ENCODE peak calls at places on chromosomes 5 and 9, in nine cellular contexts. One of them, this sample, is unnamed.

GRCh38 chr5:146137967-146138403 is 32.6 kb upstream of the PLAC8L1 start:
- DNase-seq in endothelial cell: no peak
- DNase-seq in neural crest cell: no peak
- DNase-seq in lower lobe of right lung: peak
- DNase-seq in pancreas: no peak
- DNase-seq in body of pancreas: no peak
- DNase-seq in HCT116: no peak
- DNase-seq in HFFc6: no peak
- DNase-seq in tibial artery: no peak
- DNase-seq in this sample: no peak

GRCh38 chr9:14051459-14051858 is 262.5 kb downstream of the NFIB start:
- DNase-seq in endothelial cell: no peak
- DNase-seq in neural crest cell: no peak
- DNase-seq in lower lobe of right lung: no peak
- DNase-seq in pancreas: no peak
- DNase-seq in body of pancreas: no peak
- DNase-seq in HCT116: no peak
- DNase-seq in HFFc6: no peak
- DNase-seq in tibial artery: no peak
- DNase-seq in this sample: no peak

GRCh38 chr9:111728143-111728542 is 66.6 kb downstream of the SHOC1 start:
- DNase-seq in endothelial cell: no peak
- DNase-seq in neural crest cell: no peak
- DNase-seq in lower lobe of right lung: no peak
- DNase-seq in pancreas: no peak
- DNase-seq in body of pancreas: no peak
- DNase-seq in HCT116: peak
- DNase-seq in HFFc6: no peak
- DNase-seq in tibial artery: no peak
- DNase-seq in this sample: no peak

GRCh38 chr5:149125386-149125891 is 15.9 kb upstream of the ABLIM3 start:
- DNase-seq in endothelial cell: peak
- DNase-seq in neural crest cell: no peak
- DNase-seq in lower lobe of right lung: no peak
- DNase-seq in pancreas: peak
- DNase-seq in body of pancreas: peak
- DNase-seq in HCT116: no peak
- DNase-seq in HFFc6: no peak
- DNase-seq in tibial artery: no peak
- DNase-seq in this sample: peak

GRCh38 chr5:54571462-54571861 is 53.9 kb downstream of the SNX18 start:
- DNase-seq in endothelial cell: no peak
- DNase-seq in neural crest cell: no peak
- DNase-seq in lower lobe of right lung: no peak
- DNase-seq in pancreas: no peak
- DNase-seq in body of pancreas: no peak
- DNase-seq in HCT116: no peak
- DNase-seq in HFFc6: no peak
- DNase-seq in tibial artery: no peak
- DNase-seq in this sample: no peak

GRCh38 chr9:6450641-6451375 is 37.8 kb downstream of the UHRF2 start:
- DNase-seq in endothelial cell: no peak
- DNase-seq in neural crest cell: no peak
- DNase-seq in lower lobe of right lung: no peak
- DNase-seq in pancreas: no peak
- DNase-seq in body of pancreas: no peak
- DNase-seq in HCT116: no peak
- DNase-seq in HFFc6: no peak
- DNase-seq in tibial artery: no peak
- DNase-seq in this sample: no peak

GRCh38 chr9:8555767-8556500 is 756.4 kb upstream of the DMAC1 start:
- DNase-seq in endothelial cell: no peak
- DNase-seq in neural crest cell: no peak
- DNase-seq in lower lobe of right lung: no peak
- DNase-seq in pancreas: no peak
- DNase-seq in body of pancreas: no peak
- DNase-seq in HCT116: no peak
- DNase-seq in HFFc6: no peak
- DNase-seq in tibial artery: no peak
- DNase-seq in this sample: no peak

GRCh38 chr5:154118385-154118784 is 72.1 kb upstream of the GALNT10 start:
- DNase-seq in endothelial cell: no peak
- DNase-seq in neural crest cell: no peak
- DNase-seq in lower lobe of right lung: no peak
- DNase-seq in pancreas: no peak
- DNase-seq in body of pancreas: no peak
- DNase-seq in HCT116: no peak
- DNase-seq in HFFc6: no peak
- DNase-seq in tibial artery: no peak
- DNase-seq in this sample: no peak

GRCh38 chr5:172497591-172498255 is 43.4 kb upstream of the SH3PXD2B start:
- DNase-seq in endothelial cell: no peak
- DNase-seq in neural crest cell: no peak
- DNase-seq in lower lobe of right lung: no peak
- DNase-seq in pancreas: no peak
- DNase-seq in body of pancreas: no peak
- DNase-seq in HCT116: no peak
- DNase-seq in HFFc6: no peak
- DNase-seq in tibial artery: no peak
- DNase-seq in this sample: no peak

GRCh38 chr5:40078907-40079575 is 600.7 kb upstream of the PTGER4 start:
- DNase-seq in endothelial cell: no peak
- DNase-seq in neural crest cell: no peak
- DNase-seq in lower lobe of right lung: no peak
- DNase-seq in pancreas: peak
- DNase-seq in body of pancreas: peak
- DNase-seq in HCT116: no peak
- DNase-seq in HFFc6: no peak
- DNase-seq in tibial artery: no peak
- DNase-seq in this sample: no peak

DNA sequence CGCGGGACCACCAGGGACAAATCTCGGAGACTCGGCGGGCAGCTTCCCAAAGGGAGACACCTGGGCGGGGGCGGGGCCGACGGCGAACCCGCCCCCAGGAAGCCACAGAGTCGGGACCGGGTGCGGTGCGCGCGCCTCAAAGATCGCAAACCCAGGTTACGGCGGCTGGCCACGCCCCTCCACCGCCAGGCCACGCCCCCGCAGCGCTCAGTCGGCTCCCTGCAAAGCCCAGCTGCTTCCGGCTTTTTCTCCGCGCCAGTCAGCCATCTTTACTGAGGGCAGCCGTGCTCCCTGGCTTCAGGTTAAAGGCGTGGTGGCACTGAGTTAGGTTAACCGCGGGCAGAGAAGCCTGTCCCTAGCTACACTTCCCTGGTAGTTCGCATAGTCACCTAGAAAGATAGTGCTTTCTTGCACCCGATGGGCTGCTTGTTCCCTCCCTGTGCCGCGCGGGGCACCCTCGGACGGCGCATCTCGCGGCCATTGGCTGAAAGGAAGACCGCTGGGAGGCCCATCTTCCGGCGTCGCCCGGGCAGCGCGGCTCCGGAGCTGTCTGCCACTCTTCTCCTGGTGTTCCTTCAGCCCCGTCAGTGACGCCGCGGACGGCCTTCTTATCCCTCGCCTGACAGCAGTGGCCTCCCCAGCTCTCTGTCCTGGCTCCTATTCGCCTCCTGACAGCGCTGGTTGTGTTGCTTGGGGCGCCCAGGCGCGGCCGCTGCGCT is at the start of gene TBC1D2:
- DNase-seq in endothelial cell: peak
- DNase-seq in neural crest cell: peak
- DNase-seq in lower lobe of right lung: peak
- DNase-seq in pancreas: peak
- DNase-seq in body of pancreas: peak
- DNase-seq in HCT116: peak
- DNase-seq in HFFc6: peak
- DNase-seq in tibial artery: peak
- DNase-seq in this sample: peak
- TF ChIP-seq CTCF in endothelial cell: no peak
- TF ChIP-seq CTCF in neural crest cell: no peak
- TF ChIP-seq CTCF in lower lobe of right lung: peak
- TF ChIP-seq CTCF in pancreas: no peak
- TF ChIP-seq CTCF in body of pancreas: peak
- TF ChIP-seq CTCF in HCT116: no peak
- TF ChIP-seq CTCF in HFFc6: peak
- TF ChIP-seq CTCF in tibial artery: no peak
- TF ChIP-seq CTCF in this sample: no peak

GRCh38 chr5:80935811-80936385 is 24.3 kb upstream of the RASGRF2 start:
- DNase-seq in endothelial cell: no peak
- DNase-seq in neural crest cell: no peak
- DNase-seq in lower lobe of right lung: no peak
- DNase-seq in pancreas: no peak
- DNase-seq in body of pancreas: no peak
- DNase-seq in HCT116: no peak
- DNase-seq in HFFc6: no peak
- DNase-seq in tibial artery: no peak
- DNase-seq in this sample: no peak
- TF ChIP-seq CTCF in endothelial cell: no peak
- TF ChIP-seq CTCF in neural crest cell: no peak
- TF ChIP-seq CTCF in lower lobe of right lung: no peak
- TF ChIP-seq CTCF in pancreas: no peak
- TF ChIP-seq CTCF in body of pancreas: no peak
- TF ChIP-seq CTCF in HCT116: peak
- TF ChIP-seq CTCF in HFFc6: no peak
- TF ChIP-seq CTCF in tibial artery: no peak
- TF ChIP-seq CTCF in this sample: no peak

DNA sequence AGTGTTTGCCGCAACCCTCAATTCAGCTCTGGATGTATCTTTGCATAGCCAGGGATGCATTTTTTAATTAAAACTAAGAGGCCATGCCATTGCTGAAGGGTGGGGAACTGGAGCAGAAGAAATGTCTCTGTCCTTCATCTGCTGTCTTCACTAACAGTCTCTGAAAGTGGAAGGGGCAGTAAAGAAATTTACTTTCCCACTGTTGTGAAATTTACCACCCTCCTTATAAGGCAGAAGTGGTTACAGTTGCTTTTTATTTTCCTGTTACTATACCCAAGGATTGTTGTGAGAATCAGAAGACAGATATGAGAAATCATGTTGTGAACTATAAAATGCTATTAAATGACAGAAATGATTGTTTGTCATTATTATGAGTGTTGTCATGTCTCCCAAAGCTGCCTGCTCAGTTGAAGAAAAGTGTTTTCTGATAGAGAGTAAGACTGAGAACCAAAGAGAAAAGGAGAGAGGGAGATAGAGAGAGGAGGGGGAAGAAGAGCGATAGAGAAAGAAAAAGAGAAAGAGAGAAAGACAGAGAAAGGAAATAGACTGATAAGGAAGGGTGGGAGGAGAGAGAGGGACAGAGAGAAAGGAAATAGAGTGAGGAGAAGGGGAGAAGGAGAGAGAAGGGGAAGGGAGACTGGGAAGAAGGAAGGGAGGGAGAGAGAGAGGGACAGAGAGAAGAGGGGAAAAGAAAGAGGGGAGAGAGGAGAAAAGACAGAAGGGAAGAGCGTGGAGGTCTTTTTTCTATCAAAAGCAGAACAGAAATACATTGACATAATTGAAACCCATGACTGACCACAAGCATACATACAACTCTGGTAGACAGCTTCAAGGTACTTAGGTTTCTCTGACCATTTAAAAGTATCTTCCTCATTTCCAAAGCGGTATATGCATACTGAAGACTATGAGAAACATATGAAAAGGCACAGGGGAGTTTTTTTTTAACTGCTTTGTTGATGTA is 22.5 kb downstream of the SEC61B start:
- DNase-seq in endothelial cell: no peak
- DNase-seq in neural crest cell: no peak
- DNase-seq in lower lobe of right lung: no peak
- DNase-seq in pancreas: no peak
- DNase-seq in body of pancreas: no peak
- DNase-seq in HCT116: no peak
- DNase-seq in HFFc6: no peak
- DNase-seq in tibial artery: no peak
- DNase-seq in this sample: no peak
- TF ChIP-seq CTCF in endothelial cell: no peak
- TF ChIP-seq CTCF in neural crest cell: no peak
- TF ChIP-seq CTCF in lower lobe of right lung: no peak
- TF ChIP-seq CTCF in pancreas: no peak
- TF ChIP-seq CTCF in body of pancreas: no peak
- TF ChIP-seq CTCF in HCT116: no peak
- TF ChIP-seq CTCF in HFFc6: no peak
- TF ChIP-seq CTCF in tibial artery: no peak
- TF ChIP-seq CTCF in this sample: no peak

GRCh38 chr5:129148-129547 is 37.2 kb downstream of the PLEKHG4B start:
- DNase-seq in endothelial cell: no peak
- DNase-seq in neural crest cell: no peak
- DNase-seq in lower lobe of right lung: no peak
- DNase-seq in pancreas: no peak
- DNase-seq in body of pancreas: no peak
- DNase-seq in HCT116: no peak
- DNase-seq in HFFc6: no peak
- DNase-seq in tibial artery: no peak
- DNase-seq in this sample: no peak

GRCh38 chr5:125815-126214 is 33.8 kb downstream of the PLEKHG4B start:
- DNase-seq in endothelial cell: no peak
- DNase-seq in neural crest cell: no peak
- DNase-seq in lower lobe of right lung: no peak
- DNase-seq in pancreas: no peak
- DNase-seq in body of pancreas: no peak
- DNase-seq in HCT116: no peak
- DNase-seq in HFFc6: no peak
- DNase-seq in tibial artery: no peak
- DNase-seq in this sample: no peak

GRCh38 chr5:129820-130219 is 37.9 kb downstream of the PLEKHG4B start:
- DNase-seq in endothelial cell: no peak
- DNase-seq in neural crest cell: no peak
- DNase-seq in lower lobe of right lung: no peak
- DNase-seq in pancreas: no peak
- DNase-seq in body of pancreas: no peak
- DNase-seq in HCT116: no peak
- DNase-seq in HFFc6: peak
- DNase-seq in tibial artery: no peak
- DNase-seq in this sample: no peak

GRCh38 chr5:128446-128845 is 36.5 kb downstream of the PLEKHG4B start:
- DNase-seq in endothelial cell: no peak
- DNase-seq in neural crest cell: no peak
- DNase-seq in lower lobe of right lung: no peak
- DNase-seq in pancreas: no peak
- DNase-seq in body of pancreas: no peak
- DNase-seq in HCT116: no peak
- DNase-seq in HFFc6: no peak
- DNase-seq in tibial artery: no peak
- DNase-seq in this sample: no peak

DNA sequence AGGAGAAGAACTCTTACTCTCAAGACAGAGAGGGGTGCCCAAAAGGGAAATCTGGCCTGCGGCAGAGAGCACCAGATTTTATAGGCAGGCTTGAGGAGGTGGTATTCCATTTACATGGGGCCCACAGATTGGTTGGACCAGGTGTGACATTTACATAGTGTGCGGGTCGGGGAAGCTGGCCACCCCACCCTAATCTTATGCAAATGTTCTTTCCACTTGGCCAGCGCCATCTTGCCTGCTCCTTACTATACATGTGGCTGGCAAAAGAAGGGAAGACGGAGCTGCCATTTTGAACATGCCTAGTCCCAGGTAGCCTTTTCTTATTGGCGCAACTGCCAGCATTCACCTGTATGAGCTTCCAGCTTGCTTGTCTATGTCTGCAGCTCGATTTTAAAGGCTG is 34.8 kb downstream of the PLEKHG4B start:
- DNase-seq in endothelial cell: no peak
- DNase-seq in neural crest cell: no peak
- DNase-seq in lower lobe of right lung: no peak
- DNase-seq in pancreas: no peak
- DNase-seq in body of pancreas: no peak
- DNase-seq in HCT116: no peak
- DNase-seq in HFFc6: no peak
- DNase-seq in tibial artery: no peak
- DNase-seq in this sample: no peak
- TF ChIP-seq CTCF in endothelial cell: no peak
- TF ChIP-seq CTCF in neural crest cell: no peak
- TF ChIP-seq CTCF in lower lobe of right lung: no peak
- TF ChIP-seq CTCF in pancreas: no peak
- TF ChIP-seq CTCF in body of pancreas: no peak
- TF ChIP-seq CTCF in HCT116: no peak
- TF ChIP-seq CTCF in HFFc6: no peak
- TF ChIP-seq CTCF in tibial artery: no peak
- TF ChIP-seq CTCF in this sample: no peak

This sample was measured in nephron progenitor cell.